ENCODE peak calls at places on chromosomes 5 and 9, in five cellular contexts. L, J, Z, A and Q are unnamed samples. For H3K4me1, the result is how much of the 10 kb centered on the place peaks cover.

GRCh38 chr9:109639666-109640231 is 140.2 kb upstream of the PALM2AKAP2 start:
- DNase-seq in L (no peak), J (no peak), Z (no peak), A (no peak), Q (no peak)

GRCh38 chr5:168611163-168611562 is 32.0 kb upstream of the PANK3 start:
- DNase-seq in L (no peak), J (no peak), Z (no peak), A (no peak), Q (no peak)

GRCh38 chr5:112921031-112921832 is 795 bp downstream of the REEP5 start:
- DNase-seq in L (peak), J (peak), Z (peak), A (peak), Q (peak)

GRCh38 chr9:121691890-121692289 is 40.5 kb downstream of the DAB2IP start:
- DNase-seq in L (no peak), J (no peak), Z (peak), A (no peak), Q (no peak)

GRCh38 chr5:164818440-164818839 is 1313.0 kb downstream of the MAT2B start:
- DNase-seq in L (no peak), J (no peak), Z (no peak), A (no peak), Q (no peak)

GRCh38 chr9:23769307-23769935 is 56.6 kb downstream of the ELAVL2 start:
- DNase-seq in L (no peak), J (no peak), Z (no peak), A (no peak), Q (no peak)

GRCh38 chr9:124505006-124505900 is 1.9 kb downstream of the NR5A1 start:
- DNase-seq in L (peak), J (no peak), Z (no peak), A (no peak), Q (no peak)

GRCh38 chr5:78549043-78549442 is 99.5 kb downstream of the LHFPL2 start:
- DNase-seq in L (no peak), J (no peak), Z (peak), A (no peak), Q (no peak)

GRCh38 chr5:127647361-127647958 is 1.4 kb upstream of the CTXN3 start:
- DNase-seq in L (no peak), J (no peak), Z (no peak), A (no peak), Q (no peak)

GRCh38 chr5:19859020-19859419 is 129.0 kb downstream of the CDH18 start:
- DNase-seq in L (no peak), J (no peak), Z (no peak), A (no peak), Q (no peak)

GRCh38 chr5:74326571-74327338 is 313.8 kb downstream of the ENC1 start:
- DNase-seq in L (no peak), J (no peak), Z (no peak), A (no peak), Q (no peak)

GRCh38 chr9:88949425-88949824 is 41.8 kb upstream of the S1PR3 start:
- DNase-seq in L (no peak), J (no peak), Z (peak), A (no peak), Q (no peak)

GRCh38 chr5:138725153-138725884 is 27.9 kb upstream of the CTNNA1 start:
- DNase-seq in L (peak), J (no peak), Z (peak), A (peak), Q (peak)

GRCh38 chr5:143527808-143528207 is 124.3 kb upstream of the NR3C1 start:
- DNase-seq in L (no peak), J (no peak), Z (no peak), A (no peak), Q (no peak)

GRCh38 chr9:137164370-137165249 is 5.2 kb downstream of the LRRC26 start:
- DNase-seq in L (no peak), J (no peak), Z (no peak), A (no peak), Q (no peak)

GRCh38 chr5:9419794-9420193 is 126.1 kb downstream of the SEMA5A start:
- DNase-seq in L (no peak), J (no peak), Z (no peak), A (no peak), Q (no peak)

GRCh38 chr9:137643921-137644320 is 25.1 kb downstream of the EHMT1 start:
- DNase-seq in L (no peak), J (peak), Z (no peak), A (no peak), Q (no peak)

GRCh38 chr9:20397348-20397747 is 225.0 kb downstream of the MLLT3 start:
- DNase-seq in L (no peak), J (no peak), Z (no peak), A (no peak), Q (no peak)

GRCh38 chr9:113164536-113165300 is 13.9 kb downstream of the SLC31A2 start:
- DNase-seq in L (no peak), J (no peak), Z (peak), A (no peak), Q (peak)

GRCh38 chr5:90135979-90136378 is 273.6 kb downstream of the CETN3 start:
- DNase-seq in L (peak), J (no peak), Z (peak), A (no peak), Q (no peak)

GRCh38 chr9:100352727-100353505 is at the start of gene TEX10:
- DNase-seq in L (peak), J (peak), Z (peak), A (peak), Q (peak)
- H3K4me1 ChIP-seq in L (under half), J (under half), Z (under half), A (under half), Q (under half)

GRCh38 chr5:159781626-159782157 is 134.6 kb upstream of the ADRA1B start:
- DNase-seq in L (no peak), J (no peak), Z (no peak), A (no peak), Q (no peak)
- H3K4me1 ChIP-seq in L (under half), J (under half), Z (under half), A (under half), Q (under half)

GRCh38 chr5:177303121-177303924 is at the start of the genes PRELID1 and RAB24:
- DNase-seq in L (peak), J (peak), Z (peak), A (peak), Q (peak)
- H3K4me1 ChIP-seq in L (under half), J (half or more), Z (under half), A (under half), Q (under half)

DNA sequence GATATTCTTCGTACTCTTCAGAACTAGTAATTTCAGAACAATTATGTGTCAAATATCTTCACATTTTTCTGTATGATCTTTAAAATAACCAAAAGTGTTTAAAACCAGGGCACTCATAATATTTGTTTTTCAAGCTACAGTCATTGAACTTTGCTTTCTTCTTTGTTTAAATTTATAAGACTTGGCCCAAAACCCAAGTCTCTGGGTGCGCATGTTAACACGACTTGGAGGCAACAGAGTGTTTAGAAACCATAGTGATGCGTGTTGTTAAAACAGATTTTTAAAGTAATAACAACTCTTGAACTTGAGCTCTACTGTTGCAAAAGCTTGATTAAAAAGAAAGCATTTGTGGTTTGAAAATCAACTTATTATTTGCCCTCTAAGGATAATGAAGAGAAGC is 26.0 kb upstream of the GRIN3A start:
- DNase-seq in L (no peak), J (no peak), Z (no peak), A (no peak), Q (no peak)
- H3K4me1 ChIP-seq in L (under half), J (under half), Z (under half), A (under half), Q (under half)

DNA sequence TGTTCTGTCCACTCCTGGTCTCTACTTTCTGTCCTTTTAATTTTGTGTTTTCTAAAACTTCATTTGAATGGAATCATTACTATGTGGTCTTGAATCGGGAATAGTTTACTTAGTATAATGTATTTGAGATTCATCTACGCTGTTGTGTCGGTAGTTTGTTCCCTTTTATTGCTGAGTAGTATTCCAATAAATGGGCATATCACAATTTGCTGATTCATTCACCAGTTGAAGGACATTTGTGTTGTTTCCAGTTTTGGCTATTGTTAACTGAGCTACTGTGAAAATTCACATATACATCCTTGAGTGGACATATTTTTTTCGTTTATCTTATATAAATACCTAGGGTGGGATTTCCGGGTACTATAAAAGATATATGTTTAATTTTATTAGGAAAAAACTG is 19.5 kb upstream of the PPARGC1B start:
- DNase-seq in L (no peak), J (no peak), Z (no peak), A (no peak), Q (no peak)
- H3K4me1 ChIP-seq in L (under half), J (under half), Z (under half), A (under half), Q (under half)

GRCh38 chr5:173263566-173263965 is 28.6 kb upstream of the NKX2-5 start:
- DNase-seq in L (no peak), J (no peak), Z (no peak), A (no peak), Q (no peak)
- H3K4me1 ChIP-seq in L (under half), J (under half), Z (under half), A (under half), Q (under half)

GRCh38 chr9:31137850-31138160 is 1246.6 kb upstream of the ACO1 start:
- DNase-seq in L (no peak), J (no peak), Z (no peak), A (no peak), Q (no peak)

GRCh38 chr9:31137151-31137849 is 1247.1 kb upstream of the ACO1 start:
- DNase-seq in L (no peak), J (no peak), Z (no peak), A (no peak), Q (no peak)

GRCh38 chr9:31136524-31136923 is 1247.9 kb upstream of the ACO1 start:
- DNase-seq in L (no peak), J (no peak), Z (no peak), A (no peak), Q (no peak)

GRCh38 chr9:31142456-31142855 is 1242.0 kb upstream of the ACO1 start:
- DNase-seq in L (no peak), J (no peak), Z (no peak), A (no peak), Q (no peak)

GRCh38 chr9:31140316-31140715 is 1244.1 kb upstream of the ACO1 start:
- DNase-seq in L (no peak), J (no peak), Z (no peak), A (no peak), Q (no peak)
- H3K4me1 ChIP-seq in L (under half), J (under half), Z (under half), A (under half), Q (under half)

DNA sequence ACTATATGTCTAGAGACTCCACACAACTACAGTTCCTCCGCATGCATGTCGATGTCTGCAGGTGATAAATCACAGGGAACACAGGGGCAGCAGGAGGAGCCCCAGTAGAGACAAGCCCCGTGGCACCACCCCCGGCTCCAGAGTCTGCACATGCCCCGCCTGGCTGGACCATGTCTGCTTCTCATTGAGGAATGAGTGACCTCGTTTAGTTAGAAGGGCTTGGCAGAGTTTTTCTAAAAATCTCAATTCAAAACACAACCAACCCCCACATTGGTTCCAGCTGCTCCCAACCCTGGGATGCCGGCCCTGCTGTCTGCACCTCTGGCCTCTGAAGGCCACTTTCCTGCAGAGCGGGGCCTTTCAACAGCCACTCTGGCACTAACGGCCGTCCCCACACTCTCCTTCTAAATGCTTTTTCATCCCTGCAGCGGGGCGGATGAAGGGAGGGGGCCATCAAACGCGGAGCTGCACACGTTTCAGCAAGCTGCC is 106.4 kb downstream of the ROR2 start:
- DNase-seq in L (no peak), J (no peak), Z (peak), A (no peak), Q (no peak)
- H3K4me1 ChIP-seq in L (under half), J (under half), Z (under half), A (under half), Q (under half)

GRCh38 chr5:154523704-154524103 is 45.7 kb upstream of the HAND1 start:
- DNase-seq in L (no peak), J (peak), Z (peak), A (no peak), Q (no peak)
- H3K4me1 ChIP-seq in L (under half), J (under half), Z (under half), A (under half), Q (under half)

GRCh38 chr9:131605770-131606590 is 60.7 kb downstream of the PRRT1B start:
- DNase-seq in L (no peak), J (no peak), Z (no peak), A (no peak), Q (no peak)
- H3K4me1 ChIP-seq in L (under half), J (under half), Z (under half), A (under half), Q (under half)